ENCODE peak calls at places on chromosomes 13 and 19, in seven cellular contexts. One of them, this sample, is unnamed.

GRCh38 chr13:113407103-113407530 is 43.2 kb upstream of the GRTP1 start:
- DNase-seq in upper lobe of right lung: peak; percentile 52
- DNase-seq in stimulated activated CD8-positive, alpha-beta memory T cell treated with anti-CD3 and anti-CD28 coated beads, Interleukin-4, amount 100 ng/mL, for 48 hours: no peak
- DNase-seq in AG20443: no peak
- DNase-seq in H9: peak; percentile 24
- DNase-seq in endothelial cell: no peak
- DNase-seq in GM04504: no peak
- DNase-seq in this sample: no peak

GRCh38 chr13:98823442-98823841 is 71.0 kb upstream of the SLC15A1 start:
- DNase-seq in upper lobe of right lung: no peak
- DNase-seq in stimulated activated CD8-positive, alpha-beta memory T cell treated with anti-CD3 and anti-CD28 coated beads, Interleukin-4, amount 100 ng/mL, for 48 hours: no peak
- DNase-seq in AG20443: no peak
- DNase-seq in H9: no peak
- DNase-seq in endothelial cell: no peak
- DNase-seq in GM04504: no peak
- DNase-seq in this sample: no peak

GRCh38 chr13:45194081-45194939 is 6.5 kb downstream of the KCTD4 start:
- DNase-seq in upper lobe of right lung: no peak
- DNase-seq in stimulated activated CD8-positive, alpha-beta memory T cell treated with anti-CD3 and anti-CD28 coated beads, Interleukin-4, amount 100 ng/mL, for 48 hours: no peak
- DNase-seq in AG20443: peak; percentile 54
- DNase-seq in H9: peak; percentile 43
- DNase-seq in endothelial cell: peak; percentile 26
- DNase-seq in GM04504: no peak
- DNase-seq in this sample: no peak

GRCh38 chr13:94209110-94209509 is 270.4 kb downstream of the DCT start:
- DNase-seq in upper lobe of right lung: no peak
- DNase-seq in stimulated activated CD8-positive, alpha-beta memory T cell treated with anti-CD3 and anti-CD28 coated beads, Interleukin-4, amount 100 ng/mL, for 48 hours: no peak
- DNase-seq in AG20443: peak; percentile 25
- DNase-seq in H9: no peak
- DNase-seq in endothelial cell: no peak
- DNase-seq in GM04504: no peak
- DNase-seq in this sample: no peak

GRCh38 chr19:3982701-3983541 is 2.3 kb downstream of the EEF2 start:
- DNase-seq in upper lobe of right lung: no peak
- DNase-seq in stimulated activated CD8-positive, alpha-beta memory T cell treated with anti-CD3 and anti-CD28 coated beads, Interleukin-4, amount 100 ng/mL, for 48 hours: peak; percentile 51
- DNase-seq in AG20443: peak; percentile 51
- DNase-seq in H9: peak; percentile 33
- DNase-seq in endothelial cell: no peak
- DNase-seq in GM04504: no peak
- DNase-seq in this sample: no peak

GRCh38 chr19:18735752-18736151 is 52.3 kb downstream of the CRTC1 start:
- DNase-seq in upper lobe of right lung: no peak
- DNase-seq in stimulated activated CD8-positive, alpha-beta memory T cell treated with anti-CD3 and anti-CD28 coated beads, Interleukin-4, amount 100 ng/mL, for 48 hours: no peak
- DNase-seq in AG20443: no peak
- DNase-seq in H9: no peak
- DNase-seq in endothelial cell: no peak
- DNase-seq in GM04504: no peak
- DNase-seq in this sample: no peak

GRCh38 chr19:45526143-45526542 is 18.9 kb downstream of the VASP start:
- DNase-seq in upper lobe of right lung: peak; percentile 81
- DNase-seq in stimulated activated CD8-positive, alpha-beta memory T cell treated with anti-CD3 and anti-CD28 coated beads, Interleukin-4, amount 100 ng/mL, for 48 hours: no peak
- DNase-seq in AG20443: peak; percentile 78
- DNase-seq in H9: peak; percentile 94
- DNase-seq in endothelial cell: peak; percentile 50
- DNase-seq in GM04504: peak; percentile 26
- DNase-seq in this sample: peak; percentile 90

GRCh38 chr19:50313812-50314536 is 15.2 kb downstream of the KCNC3 start:
- DNase-seq in upper lobe of right lung: no peak
- DNase-seq in stimulated activated CD8-positive, alpha-beta memory T cell treated with anti-CD3 and anti-CD28 coated beads, Interleukin-4, amount 100 ng/mL, for 48 hours: no peak
- DNase-seq in AG20443: no peak
- DNase-seq in H9: peak; percentile 87
- DNase-seq in endothelial cell: no peak
- DNase-seq in GM04504: no peak
- DNase-seq in this sample: no peak

GRCh38 chr19:4453232-4454179 is 4.1 kb downstream of the UBXN6 start:
- DNase-seq in upper lobe of right lung: no peak
- DNase-seq in stimulated activated CD8-positive, alpha-beta memory T cell treated with anti-CD3 and anti-CD28 coated beads, Interleukin-4, amount 100 ng/mL, for 48 hours: no peak
- DNase-seq in AG20443: no peak
- DNase-seq in H9: no peak
- DNase-seq in endothelial cell: no peak
- DNase-seq in GM04504: no peak
- DNase-seq in this sample: no peak

GRCh38 chr19:1776606-1777147 is 23.4 kb downstream of the ONECUT3 start:
- DNase-seq in upper lobe of right lung: no peak
- DNase-seq in stimulated activated CD8-positive, alpha-beta memory T cell treated with anti-CD3 and anti-CD28 coated beads, Interleukin-4, amount 100 ng/mL, for 48 hours: no peak
- DNase-seq in AG20443: no peak
- DNase-seq in H9: no peak
- DNase-seq in endothelial cell: no peak
- DNase-seq in GM04504: no peak
- DNase-seq in this sample: no peak

GRCh38 chr19:19304186-19304975 is 15.9 kb downstream of the SUGP1 start:
- DNase-seq in upper lobe of right lung: no peak
- DNase-seq in stimulated activated CD8-positive, alpha-beta memory T cell treated with anti-CD3 and anti-CD28 coated beads, Interleukin-4, amount 100 ng/mL, for 48 hours: no peak
- DNase-seq in AG20443: peak; percentile 7
- DNase-seq in H9: no peak
- DNase-seq in endothelial cell: no peak
- DNase-seq in GM04504: no peak
- DNase-seq in this sample: no peak

GRCh38 chr19:38060346-38060745 is 153.3 kb downstream of the SIPA1L3 start:
- DNase-seq in upper lobe of right lung: no peak
- DNase-seq in stimulated activated CD8-positive, alpha-beta memory T cell treated with anti-CD3 and anti-CD28 coated beads, Interleukin-4, amount 100 ng/mL, for 48 hours: no peak
- DNase-seq in AG20443: no peak
- DNase-seq in H9: no peak
- DNase-seq in endothelial cell: no peak
- DNase-seq in GM04504: no peak
- DNase-seq in this sample: no peak

GRCh38 chr13:109874444-109874920 is 88.1 kb upstream of the IRS2 start:
- DNase-seq in upper lobe of right lung: no peak
- DNase-seq in stimulated activated CD8-positive, alpha-beta memory T cell treated with anti-CD3 and anti-CD28 coated beads, Interleukin-4, amount 100 ng/mL, for 48 hours: no peak
- DNase-seq in AG20443: no peak
- DNase-seq in H9: no peak
- DNase-seq in endothelial cell: no peak
- DNase-seq in GM04504: no peak
- DNase-seq in this sample: no peak

GRCh38 chr13:64158910-64159309 is 2743.3 kb upstream of the PCDH20 start:
- DNase-seq in upper lobe of right lung: no peak
- DNase-seq in stimulated activated CD8-positive, alpha-beta memory T cell treated with anti-CD3 and anti-CD28 coated beads, Interleukin-4, amount 100 ng/mL, for 48 hours: no peak
- DNase-seq in AG20443: peak; percentile 40
- DNase-seq in H9: no peak
- DNase-seq in endothelial cell: no peak
- DNase-seq in GM04504: peak; percentile 17
- DNase-seq in this sample: no peak

GRCh38 chr13:50732712-50733111 is 110.8 kb downstream of the DLEU7 start:
- DNase-seq in upper lobe of right lung: no peak
- DNase-seq in stimulated activated CD8-positive, alpha-beta memory T cell treated with anti-CD3 and anti-CD28 coated beads, Interleukin-4, amount 100 ng/mL, for 48 hours: no peak
- DNase-seq in AG20443: peak; percentile 62
- DNase-seq in H9: no peak
- DNase-seq in endothelial cell: no peak
- DNase-seq in GM04504: peak; percentile 73
- DNase-seq in this sample: no peak

GRCh38 chr13:111406636-111407035 is 86.2 kb downstream of the TEX29 start:
- DNase-seq in upper lobe of right lung: no peak
- DNase-seq in stimulated activated CD8-positive, alpha-beta memory T cell treated with anti-CD3 and anti-CD28 coated beads, Interleukin-4, amount 100 ng/mL, for 48 hours: no peak
- DNase-seq in AG20443: no peak
- DNase-seq in H9: no peak
- DNase-seq in endothelial cell: no peak
- DNase-seq in GM04504: no peak
- DNase-seq in this sample: no peak

GRCh38 chr19:35000647-35001501 is 751 bp downstream of the GRAMD1A start:
- DNase-seq in upper lobe of right lung: no peak
- DNase-seq in stimulated activated CD8-positive, alpha-beta memory T cell treated with anti-CD3 and anti-CD28 coated beads, Interleukin-4, amount 100 ng/mL, for 48 hours: peak; percentile 72
- DNase-seq in AG20443: peak; percentile 64
- DNase-seq in H9: peak; percentile 57
- DNase-seq in endothelial cell: peak; percentile 30
- DNase-seq in GM04504: no peak
- DNase-seq in this sample: no peak

GRCh38 chr19:45032421-45032820 is 6.4 kb upstream of the CLASRP start:
- DNase-seq in upper lobe of right lung: no peak
- DNase-seq in stimulated activated CD8-positive, alpha-beta memory T cell treated with anti-CD3 and anti-CD28 coated beads, Interleukin-4, amount 100 ng/mL, for 48 hours: no peak
- DNase-seq in AG20443: no peak
- DNase-seq in H9: no peak
- DNase-seq in endothelial cell: no peak
- DNase-seq in GM04504: no peak
- DNase-seq in this sample: no peak

GRCh38 chr19:36032251-36033104 is at the start of gene CLIP3:
- DNase-seq in upper lobe of right lung: no peak
- DNase-seq in stimulated activated CD8-positive, alpha-beta memory T cell treated with anti-CD3 and anti-CD28 coated beads, Interleukin-4, amount 100 ng/mL, for 48 hours: peak; percentile 74
- DNase-seq in AG20443: peak; percentile 100
- DNase-seq in H9: peak; percentile 83
- DNase-seq in endothelial cell: peak; percentile 73
- DNase-seq in GM04504: no peak
- DNase-seq in this sample: no peak

GRCh38 chr19:1206063-1206732 is 620 bp downstream of the STK11 start:
- DNase-seq in upper lobe of right lung: no peak
- DNase-seq in stimulated activated CD8-positive, alpha-beta memory T cell treated with anti-CD3 and anti-CD28 coated beads, Interleukin-4, amount 100 ng/mL, for 48 hours: no peak
- DNase-seq in AG20443: no peak
- DNase-seq in H9: no peak
- DNase-seq in endothelial cell: peak; percentile 19
- DNase-seq in GM04504: no peak
- DNase-seq in this sample: no peak

GRCh38 chr19:11378319-11379189 is 4.1 kb downstream of the SWSAP1 start:
- DNase-seq in upper lobe of right lung: no peak
- DNase-seq in stimulated activated CD8-positive, alpha-beta memory T cell treated with anti-CD3 and anti-CD28 coated beads, Interleukin-4, amount 100 ng/mL, for 48 hours: peak; percentile 53
- DNase-seq in AG20443: peak; percentile 77
- DNase-seq in H9: peak; percentile 82
- DNase-seq in endothelial cell: peak; percentile 76
- DNase-seq in GM04504: no peak
- DNase-seq in this sample: no peak

GRCh38 chr19:45558399-45558878 is 26.2 kb downstream of the OPA3 start:
- DNase-seq in upper lobe of right lung: no peak
- DNase-seq in stimulated activated CD8-positive, alpha-beta memory T cell treated with anti-CD3 and anti-CD28 coated beads, Interleukin-4, amount 100 ng/mL, for 48 hours: peak; percentile 74
- DNase-seq in AG20443: peak; percentile 71
- DNase-seq in H9: peak; percentile 82
- DNase-seq in endothelial cell: peak; percentile 74
- DNase-seq in GM04504: no peak
- DNase-seq in this sample: no peak

GRCh38 chr19:52722062-52723005 is 12.5 kb downstream of the ZNF611 start:
- DNase-seq in upper lobe of right lung: no peak
- DNase-seq in stimulated activated CD8-positive, alpha-beta memory T cell treated with anti-CD3 and anti-CD28 coated beads, Interleukin-4, amount 100 ng/mL, for 48 hours: no peak
- DNase-seq in AG20443: peak; percentile 77
- DNase-seq in H9: no peak
- DNase-seq in endothelial cell: no peak
- DNase-seq in GM04504: peak; percentile 83
- DNase-seq in this sample: no peak

This sample was measured in iPS DF 19.7.